ENCODE peak calls at places on chromosomes 6 and 20, in four cellular contexts. X is BJ, G is GM12864, Q is iPS-NIHi11. E is an unnamed sample.

GRCh38 chr6:148565931-148566663 is 180.7 kb upstream of the UST start:
- DNase-seq in X (peak), G (no peak), Q (no peak), E (no peak)

GRCh38 chr20:50559149-50559548 is 49.0 kb downstream of the PTPN1 start:
- DNase-seq in X (no peak), G (no peak), Q (no peak), E (no peak)

GRCh38 chr6:150070236-150070860 is 1.4 kb upstream of the ULBP3 start:
- DNase-seq in X (no peak), G (no peak), Q (no peak), E (no peak)

GRCh38 chr20:34526466-34526865 is 10.2 kb downstream of the DYNLRB1 start:
- DNase-seq in X (no peak), G (no peak), Q (no peak), E (no peak)

GRCh38 chr6:27771240-27771639 is 141.0 kb downstream of the OR2B2 start:
- DNase-seq in X (no peak), G (no peak), Q (no peak), E (no peak)

GRCh38 chr20:461254-462198 is 807 bp downstream of the TBC1D20 start:
- DNase-seq in X (no peak), G (no peak), Q (peak), E (no peak)

GRCh38 chr6:111854683-111855082 is 18.6 kb downstream of the FYN start:
- DNase-seq in X (no peak), G (no peak), Q (no peak), E (no peak)

GRCh38 chr6:13156381-13156780 is 172.0 kb downstream of the TBC1D7 start:
- DNase-seq in X (no peak), G (no peak), Q (no peak), E (no peak)

GRCh38 chr6:878179-878578 is 185.2 kb upstream of the EXOC2 start:
- DNase-seq in X (no peak), G (no peak), Q (no peak), E (no peak)

GRCh38 chr6:39840781-39841180 is 48.6 kb downstream of the DAAM2 start:
- DNase-seq in X (no peak), G (no peak), Q (no peak), E (no peak)

GRCh38 chr20:4585104-4585753 is 136.5 kb upstream of the PRND start:
- DNase-seq in X (no peak), G (no peak), Q (no peak), E (no peak)

GRCh38 chr6:83071023-83071422 is 3.6 kb downstream of the DOP1A start:
- DNase-seq in X (no peak), G (no peak), Q (no peak), E (peak)

GRCh38 chr6:148317739-148318138 is 24.9 kb upstream of the SASH1 start:
- DNase-seq in X (no peak), G (no peak), Q (no peak), E (no peak)

GRCh38 chr6:1136415-1136774 is 175.5 kb upstream of the FOXQ1 start:
- DNase-seq in X (no peak), G (no peak), Q (no peak), E (no peak)

GRCh38 chr6:168232046-168232445 is 87.5 kb downstream of the DACT2 start:
- DNase-seq in X (no peak), G (no peak), Q (no peak), E (no peak)

GRCh38 chr6:142167071-142167470 is 20.0 kb downstream of the VTA1 start:
- DNase-seq in X (no peak), G (no peak), Q (no peak), E (no peak)

GRCh38 chr6:43205849-43206248 is 23.4 kb downstream of the DNPH1 start:
- DNase-seq in X (no peak), G (no peak), Q (no peak), E (no peak)

GRCh38 chr6:24547243-24547642 is 52.5 kb downstream of the ALDH5A1 start:
- DNase-seq in X (no peak), G (no peak), Q (peak), E (no peak)

GRCh38 chr6:53794073-53794719 is 609 bp upstream of the LRRC1 start:
- DNase-seq in X (peak), G (no peak), Q (peak), E (peak)

GRCh38 chr6:139549561-139550070 is 175.2 kb upstream of the CITED2 start:
- DNase-seq in X (no peak), G (no peak), Q (no peak), E (no peak)

GRCh38 chr6:105015482-105015881 is 58.6 kb downstream of the LIN28B start:
- DNase-seq in X (peak), G (no peak), Q (no peak), E (no peak)

GRCh38 chr6:8707956-8708772 is 272.8 kb upstream of the SLC35B3 start:
- DNase-seq in X (peak), G (no peak), Q (no peak), E (no peak)

GRCh38 chr6:152099816-152100618 is 292.5 kb downstream of the ESR1 start:
- DNase-seq in X (no peak), G (no peak), Q (peak), E (no peak)

GRCh38 chr20:21719592-21720214 is 14.2 kb downstream of the PAX1 start:
- DNase-seq in X (no peak), G (peak), Q (no peak), E (peak)

GRCh38 chr20:57389695-57390603 is 1.2 kb upstream of the RBM38 start:
- DNase-seq in X (no peak), G (no peak), Q (no peak), E (no peak)

GRCh38 chr6:22631101-22631500 is 61.7 kb downstream of the HDGFL1 start:
- DNase-seq in X (no peak), G (no peak), Q (no peak), E (no peak)

GRCh38 chr6:28907394-28907793 is 16.4 kb downstream of the TRIM27 start:
- DNase-seq in X (no peak), G (no peak), Q (no peak), E (no peak)

GRCh38 chr6:79225718-79226117 is 8.8 kb downstream of the HMGN3 start:
- DNase-seq in X (no peak), G (no peak), Q (no peak), E (no peak)

GRCh38 chr6:142833054-142833453 is 111.9 kb downstream of the HIVEP2 start:
- DNase-seq in X (peak), G (no peak), Q (no peak), E (no peak)

GRCh38 chr6:142400495-142400894 is 98.7 kb downstream of the ADGRG6 start:
- DNase-seq in X (no peak), G (no peak), Q (no peak), E (no peak)

GRCh38 chr20:16518068-16518783 is 55.0 kb downstream of the KIF16B start:
- DNase-seq in X (no peak), G (no peak), Q (peak), E (no peak)

GRCh38 chr6:87731818-87732661 is 30.0 kb upstream of the AKIRIN2 start:
- DNase-seq in X (peak), G (no peak), Q (peak), E (peak)

GRCh38 chr6:43968110-43968965 is 158.9 kb downstream of the MRPL14 start:
- DNase-seq in X (no peak), G (no peak), Q (peak), E (no peak)

E was measured in GM12878.